ENCODE peak calls at places on chromosome 5, in six cellular contexts. D is A549, F is HL-60, V is GM23338, A is Panc1, P is HCT116. Y is an unnamed sample.

GRCh38 chr5:61966991-61967390 is 339.0 kb upstream of the KIF2A start:
- DNase-seq in D (no peak), F (no peak), V (peak), A (no peak), P (no peak), Y (no peak)

GRCh38 chr5:153979015-153979414 is 59.7 kb downstream of the FAM114A2 start:
- DNase-seq in D (no peak), F (no peak), V (no peak), A (no peak), P (no peak), Y (no peak)

GRCh38 chr5:91641730-91642350 is 258.7 kb upstream of the ARRDC3 start:
- DNase-seq in D (peak), F (no peak), V (peak), A (peak), P (peak), Y (no peak)

GRCh38 chr5:122333564-122333963 is 21.5 kb downstream of the SNCAIP start:
- DNase-seq in D (no peak), F (no peak), V (no peak), A (no peak), P (no peak), Y (no peak)

GRCh38 chr5:115648072-115648471 is 22.2 kb upstream of the TMED7 start:
- DNase-seq in D (no peak), F (no peak), V (no peak), A (no peak), P (no peak), Y (no peak)

GRCh38 chr5:139105621-139106071 is 92.5 kb downstream of the SIL1 start:
- DNase-seq in D (no peak), F (no peak), V (peak), A (no peak), P (no peak), Y (no peak)

GRCh38 chr5:138951091-138951985 is 76.2 kb upstream of the LRRTM2 start:
- DNase-seq in D (no peak), F (no peak), V (no peak), A (no peak), P (no peak), Y (no peak)

GRCh38 chr5:32504923-32505596 is 60.5 kb upstream of the ZFR start:
- DNase-seq in D (no peak), F (peak), V (peak), A (no peak), P (no peak), Y (no peak)

GRCh38 chr5:1737790-1738405 is 61.7 kb downstream of the MRPL36 start:
- DNase-seq in D (no peak), F (peak), V (peak), A (no peak), P (peak), Y (peak)

GRCh38 chr5:148205865-148206264 is 3.0 kb downstream of the SPINK6 start:
- DNase-seq in D (no peak), F (no peak), V (no peak), A (no peak), P (no peak), Y (no peak)

GRCh38 chr5:54571462-54571861 is 53.9 kb downstream of the SNX18 start:
- DNase-seq in D (no peak), F (no peak), V (peak), A (no peak), P (no peak), Y (no peak)

GRCh38 chr5:1665803-1666202 is 133.8 kb downstream of the MRPL36 start:
- DNase-seq in D (no peak), F (no peak), V (no peak), A (no peak), P (no peak), Y (no peak)

GRCh38 chr5:174545926-174546325 is 178.5 kb upstream of the MSX2 start:
- DNase-seq in D (no peak), F (no peak), V (no peak), A (no peak), P (no peak), Y (peak)

GRCh38 chr5:174547814-174548213 is 176.6 kb upstream of the MSX2 start:
- DNase-seq in D (no peak), F (no peak), V (no peak), A (no peak), P (no peak), Y (no peak)

GRCh38 chr5:174542037-174542436 is 182.3 kb upstream of the MSX2 start:
- DNase-seq in D (no peak), F (no peak), V (no peak), A (no peak), P (no peak), Y (no peak)

GRCh38 chr5:174542466-174542865 is 181.9 kb upstream of the MSX2 start:
- DNase-seq in D (no peak), F (no peak), V (no peak), A (no peak), P (no peak), Y (no peak)
- TF ChIP-seq REST in D (no peak), F (no peak), V (no peak), A (no peak), P (no peak), Y (no peak)

GRCh38 chr5:37814699-37815098 is 25.1 kb downstream of the GDNF start:
- DNase-seq in D (no peak), F (no peak), V (no peak), A (no peak), P (no peak), Y (no peak)
- TF ChIP-seq REST in D (no peak), F (no peak), V (no peak), A (no peak), P (no peak), Y (no peak)

GRCh38 chr5:127418378-127418777 is 99.1 kb upstream of the PRRC1 start:
- DNase-seq in D (no peak), F (no peak), V (no peak), A (no peak), P (no peak), Y (no peak)

GRCh38 chr5:127417534-127417933 is 99.9 kb upstream of the PRRC1 start:
- DNase-seq in D (no peak), F (no peak), V (no peak), A (no peak), P (no peak), Y (no peak)

GRCh38 chr5:127416896-127417295 is 100.5 kb upstream of the PRRC1 start:
- DNase-seq in D (no peak), F (no peak), V (no peak), A (no peak), P (no peak), Y (no peak)

GRCh38 chr5:127419858-127420257 is 97.6 kb upstream of the PRRC1 start:
- DNase-seq in D (no peak), F (no peak), V (no peak), A (no peak), P (no peak), Y (no peak)

GRCh38 chr5:127419007-127419406 is 98.4 kb upstream of the PRRC1 start:
- DNase-seq in D (no peak), F (no peak), V (no peak), A (no peak), P (no peak), Y (no peak)
- TF ChIP-seq REST in D (no peak), F (no peak), V (no peak), A (no peak), P (no peak), Y (no peak)

GRCh38 chr5:98101131-98101530 is 672.3 kb upstream of the RGMB start:
- DNase-seq in D (no peak), F (no peak), V (no peak), A (no peak), P (no peak), Y (no peak)

GRCh38 chr5:98099448-98100105 is 673.9 kb upstream of the RGMB start:
- DNase-seq in D (no peak), F (no peak), V (no peak), A (no peak), P (no peak), Y (no peak)

GRCh38 chr5:98095072-98095471 is 678.4 kb upstream of the RGMB start:
- DNase-seq in D (no peak), F (no peak), V (no peak), A (no peak), P (no peak), Y (no peak)

DNA sequence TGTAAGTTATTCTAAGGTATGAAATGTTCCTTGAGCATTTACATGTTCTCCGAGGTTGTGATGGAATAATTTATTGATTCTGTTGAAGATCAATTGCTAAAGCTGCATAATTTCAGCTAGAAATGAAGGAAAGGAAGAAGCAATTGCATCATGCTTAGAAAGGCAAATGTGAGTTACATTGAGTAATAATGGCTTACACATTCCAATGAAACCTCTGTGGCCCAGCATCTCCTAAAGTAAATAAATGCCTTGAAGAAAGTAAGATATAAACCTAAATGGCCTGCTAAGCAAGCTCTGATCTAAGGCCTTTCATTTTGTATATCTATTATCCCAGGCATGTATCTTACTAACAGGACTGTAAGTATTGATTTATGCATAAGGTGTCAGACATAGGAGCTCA is 677.3 kb upstream of the RGMB start:
- DNase-seq in D (no peak), F (no peak), V (peak), A (no peak), P (no peak), Y (no peak)
- TF ChIP-seq REST in D (no peak), F (no peak), V (no peak), A (no peak), P (no peak), Y (no peak)

GRCh38 chr5:74336286-74336685 is 304.2 kb downstream of the ENC1 start:
- DNase-seq in D (no peak), F (no peak), V (peak), A (no peak), P (no peak), Y (no peak)
- TF ChIP-seq REST in D (no peak), F (no peak), V (no peak), A (no peak), P (no peak), Y (no peak)

GRCh38 chr5:6585939-6586646 is 46.8 kb downstream of the NSUN2 start:
- DNase-seq in D (no peak), F (no peak), V (no peak), A (no peak), P (no peak), Y (no peak)

GRCh38 chr5:6585168-6585567 is 47.7 kb downstream of the NSUN2 start:
- DNase-seq in D (no peak), F (no peak), V (no peak), A (no peak), P (no peak), Y (no peak)

GRCh38 chr5:6583049-6583880 is 49.6 kb downstream of the NSUN2 start:
- DNase-seq in D (peak), F (no peak), V (peak), A (no peak), P (no peak), Y (no peak)

GRCh38 chr5:6584101-6584645 is 48.7 kb downstream of the NSUN2 start:
- DNase-seq in D (no peak), F (no peak), V (no peak), A (no peak), P (no peak), Y (no peak)

GRCh38 chr5:6584727-6585126 is 48.1 kb downstream of the NSUN2 start:
- DNase-seq in D (no peak), F (no peak), V (no peak), A (no peak), P (no peak), Y (no peak)
- TF ChIP-seq REST in D (no peak), F (no peak), V (no peak), A (no peak), P (no peak), Y (no peak)

DNA sequence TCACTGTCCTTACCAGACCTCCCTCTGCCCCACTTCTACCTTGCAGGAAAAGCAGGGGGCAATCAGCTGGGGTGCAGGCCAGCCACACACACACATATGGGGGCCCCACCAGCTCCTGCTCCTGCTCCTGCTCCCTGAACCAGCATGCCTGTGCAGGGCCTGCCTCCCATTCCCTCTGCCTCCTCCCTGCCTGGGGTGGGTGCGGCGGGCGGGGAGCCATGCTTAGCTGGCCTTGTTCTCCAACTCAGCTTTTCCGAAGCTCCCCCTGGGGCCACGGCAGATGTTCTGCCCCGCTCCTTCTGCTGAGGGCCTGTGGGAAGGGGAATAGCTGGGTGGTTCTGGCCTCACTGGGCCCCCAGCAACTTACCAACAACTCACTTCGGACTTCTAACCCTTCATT is 89.8 kb downstream of the ZNF354C start:
- DNase-seq in D (no peak), F (no peak), V (no peak), A (no peak), P (no peak), Y (no peak)
- TF ChIP-seq REST in D (no peak), F (no peak), V (no peak), A (no peak), P (no peak), Y (no peak)

DNA sequence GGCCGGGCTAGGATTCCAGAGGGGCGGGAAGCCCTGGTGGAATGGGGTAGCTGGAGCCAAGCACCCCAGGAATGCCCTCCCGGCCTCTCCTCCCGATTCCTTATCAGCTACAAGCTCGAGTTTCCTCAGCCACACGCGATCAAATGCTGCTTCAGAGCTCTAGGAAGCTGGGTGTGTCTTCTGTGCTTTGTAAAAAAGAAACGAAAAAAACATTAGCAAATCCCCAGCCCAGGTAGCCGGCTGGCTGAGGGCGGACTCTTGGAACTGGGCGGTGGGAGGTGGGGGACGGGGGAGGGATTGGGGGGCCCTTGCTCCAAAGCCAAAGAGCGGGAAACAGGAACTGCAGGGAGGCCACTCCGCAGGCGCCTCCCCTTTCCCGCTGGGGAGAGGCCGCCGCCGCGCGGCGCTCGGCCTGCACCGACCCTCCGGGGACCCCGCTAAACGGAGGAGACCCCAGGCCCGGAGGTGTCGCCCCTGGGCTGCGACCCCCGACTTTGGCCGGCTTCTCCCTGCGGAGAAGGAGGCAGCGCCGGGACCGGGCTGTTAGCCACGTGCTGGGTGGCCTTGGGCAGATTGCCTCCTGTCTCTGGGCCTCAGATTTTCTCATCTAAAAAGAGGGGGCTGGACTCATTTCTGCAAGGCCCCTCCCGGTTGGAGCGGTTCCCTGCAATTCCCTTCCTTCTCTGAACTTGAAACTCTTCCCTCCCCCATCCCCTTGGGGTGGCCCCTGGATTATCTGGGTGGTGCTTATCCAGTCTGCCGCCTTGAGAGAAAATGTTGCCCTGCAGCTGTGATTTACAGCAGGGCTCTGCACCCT is 40.9 kb upstream of the FABP6 start:
- DNase-seq in D (peak), F (no peak), V (peak), A (no peak), P (no peak), Y (no peak)
- TF ChIP-seq REST in D (no peak), F (no peak), V (no peak), A (no peak), P (no peak), Y (no peak)

DNA sequence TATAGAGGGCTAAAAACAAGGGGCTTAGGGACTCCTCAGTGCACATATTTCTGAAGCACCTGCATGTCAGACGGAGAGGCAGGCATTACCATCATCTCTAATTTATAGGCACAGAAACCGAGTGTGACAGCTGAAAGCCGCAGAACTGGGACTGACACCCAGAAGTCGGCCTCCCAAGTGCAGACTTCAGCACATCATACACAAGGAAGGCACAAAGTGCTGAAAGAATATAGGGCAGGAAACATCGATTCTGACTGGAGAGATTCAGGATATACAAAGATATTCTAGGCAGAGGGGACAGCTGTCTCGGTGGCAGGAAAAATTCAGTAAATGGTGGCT is 11.2 kb downstream of the MRPS27 start:
- DNase-seq in D (no peak), F (no peak), V (no peak), A (no peak), P (no peak), Y (no peak)
- TF ChIP-seq REST in D (no peak), F (no peak), V (no peak), A (no peak), P (no peak), Y (no peak)